ENCODE peak calls at places on chromosomes 6 and 20, in ten cellular contexts. One of them, this sample, is unnamed.

GRCh38 chr20:7744411-7744810 is 195.8 kb downstream of the HAO1 start:
- DNase-seq in fibroblast of mammary gland: peak; percentile 90
- DNase-seq in anterior cingulate cortex: no peak
- DNase-seq in neural crest cell: no peak
- DNase-seq in left lung: no peak
- DNase-seq in T-helper 9 cell: no peak
- DNase-seq in kidney tubule cell: peak; percentile 85
- DNase-seq in stimulated activated CD4-positive, alpha-beta T cell treated with anti-CD3 and anti-CD28 coated beads, Interleukin-1b, Interleukin-23, amount 100 ng/mL, for 4 hours: no peak
- DNase-seq in fibroblast of the conjunctiva: peak; percentile 12
- DNase-seq in CD8-positive, alpha-beta T cell: no peak
- DNase-seq in this sample: peak; percentile 82

GRCh38 chr20:24953621-24954133 is 4.6 kb downstream of the CST7 start:
- DNase-seq in left lung: no peak
- DNase-seq in anterior cingulate cortex: no peak
- DNase-seq in fibroblast of mammary gland: no peak
- DNase-seq in kidney tubule cell: no peak
- DNase-seq in T-helper 9 cell: no peak
- DNase-seq in neural crest cell: no peak
- DNase-seq in CD8-positive, alpha-beta T cell: peak; percentile 58
- DNase-seq in stimulated activated CD4-positive, alpha-beta T cell treated with anti-CD3 and anti-CD28 coated beads, Interleukin-1b, Interleukin-23, amount 100 ng/mL, for 4 hours: no peak
- DNase-seq in fibroblast of the conjunctiva: no peak
- DNase-seq in this sample: no peak

GRCh38 chr6:54680531-54680930 is 166.0 kb upstream of the FAM83B start:
- DNase-seq in T-helper 9 cell: no peak
- DNase-seq in fibroblast of the conjunctiva: no peak
- DNase-seq in CD8-positive, alpha-beta T cell: no peak
- DNase-seq in kidney tubule cell: no peak
- DNase-seq in fibroblast of mammary gland: no peak
- DNase-seq in neural crest cell: no peak
- DNase-seq in left lung: no peak
- DNase-seq in stimulated activated CD4-positive, alpha-beta T cell treated with anti-CD3 and anti-CD28 coated beads, Interleukin-1b, Interleukin-23, amount 100 ng/mL, for 4 hours: no peak
- DNase-seq in anterior cingulate cortex: no peak
- DNase-seq in this sample: no peak

GRCh38 chr20:14889503-14890125 is 552.2 kb upstream of the FLRT3 start:
- DNase-seq in fibroblast of the conjunctiva: no peak
- DNase-seq in left lung: no peak
- DNase-seq in stimulated activated CD4-positive, alpha-beta T cell treated with anti-CD3 and anti-CD28 coated beads, Interleukin-1b, Interleukin-23, amount 100 ng/mL, for 4 hours: no peak
- DNase-seq in anterior cingulate cortex: no peak
- DNase-seq in fibroblast of mammary gland: no peak
- DNase-seq in CD8-positive, alpha-beta T cell: no peak
- DNase-seq in kidney tubule cell: no peak
- DNase-seq in neural crest cell: no peak
- DNase-seq in T-helper 9 cell: no peak
- DNase-seq in this sample: no peak

GRCh38 chr6:125584468-125584939 is 164.9 kb upstream of the HEY2 start:
- DNase-seq in left lung: no peak
- DNase-seq in fibroblast of mammary gland: no peak
- DNase-seq in anterior cingulate cortex: peak; percentile 54
- DNase-seq in neural crest cell: peak; percentile 29
- DNase-seq in stimulated activated CD4-positive, alpha-beta T cell treated with anti-CD3 and anti-CD28 coated beads, Interleukin-1b, Interleukin-23, amount 100 ng/mL, for 4 hours: no peak
- DNase-seq in kidney tubule cell: peak; percentile 63
- DNase-seq in fibroblast of the conjunctiva: no peak
- DNase-seq in T-helper 9 cell: no peak
- DNase-seq in CD8-positive, alpha-beta T cell: no peak
- DNase-seq in this sample: no peak

GRCh38 chr6:106085687-106085983 is 501 bp upstream of the PRDM1 start:
- DNase-seq in fibroblast of mammary gland: no peak
- DNase-seq in T-helper 9 cell: no peak
- DNase-seq in CD8-positive, alpha-beta T cell: no peak
- DNase-seq in neural crest cell: no peak
- DNase-seq in stimulated activated CD4-positive, alpha-beta T cell treated with anti-CD3 and anti-CD28 coated beads, Interleukin-1b, Interleukin-23, amount 100 ng/mL, for 4 hours: no peak
- DNase-seq in anterior cingulate cortex: no peak
- DNase-seq in left lung: no peak
- DNase-seq in fibroblast of the conjunctiva: no peak
- DNase-seq in kidney tubule cell: no peak
- DNase-seq in this sample: no peak

GRCh38 chr6:170439366-170440351 is 113.4 kb downstream of the PSMB1 start:
- DNase-seq in kidney tubule cell: no peak
- DNase-seq in left lung: peak; percentile 62
- DNase-seq in stimulated activated CD4-positive, alpha-beta T cell treated with anti-CD3 and anti-CD28 coated beads, Interleukin-1b, Interleukin-23, amount 100 ng/mL, for 4 hours: no peak
- DNase-seq in fibroblast of mammary gland: no peak
- DNase-seq in CD8-positive, alpha-beta T cell: no peak
- DNase-seq in T-helper 9 cell: no peak
- DNase-seq in neural crest cell: no peak
- DNase-seq in fibroblast of the conjunctiva: no peak
- DNase-seq in anterior cingulate cortex: no peak
- DNase-seq in this sample: no peak

GRCh38 chr20:9775176-9775575 is 63.7 kb downstream of the PAK5 start:
- DNase-seq in T-helper 9 cell: no peak
- DNase-seq in neural crest cell: no peak
- DNase-seq in fibroblast of the conjunctiva: no peak
- DNase-seq in anterior cingulate cortex: no peak
- DNase-seq in CD8-positive, alpha-beta T cell: no peak
- DNase-seq in stimulated activated CD4-positive, alpha-beta T cell treated with anti-CD3 and anti-CD28 coated beads, Interleukin-1b, Interleukin-23, amount 100 ng/mL, for 4 hours: no peak
- DNase-seq in left lung: no peak
- DNase-seq in kidney tubule cell: no peak
- DNase-seq in fibroblast of mammary gland: no peak
- DNase-seq in this sample: no peak

GRCh38 chr6:1424306-1424927 is 35.0 kb downstream of the FOXF2 start:
- DNase-seq in T-helper 9 cell: no peak
- DNase-seq in fibroblast of the conjunctiva: peak; percentile 41
- DNase-seq in fibroblast of mammary gland: peak; percentile 70
- DNase-seq in stimulated activated CD4-positive, alpha-beta T cell treated with anti-CD3 and anti-CD28 coated beads, Interleukin-1b, Interleukin-23, amount 100 ng/mL, for 4 hours: no peak
- DNase-seq in CD8-positive, alpha-beta T cell: no peak
- DNase-seq in neural crest cell: peak; percentile 31
- DNase-seq in anterior cingulate cortex: peak; percentile 31
- DNase-seq in left lung: no peak
- DNase-seq in kidney tubule cell: peak; percentile 59
- DNase-seq in this sample: peak; percentile 59

GRCh38 chr20:5658897-5659296 is 91.3 kb upstream of the SHLD1 start:
- DNase-seq in kidney tubule cell: peak; percentile 85
- DNase-seq in neural crest cell: peak; percentile 9
- DNase-seq in T-helper 9 cell: no peak
- DNase-seq in CD8-positive, alpha-beta T cell: peak; percentile 69
- DNase-seq in stimulated activated CD4-positive, alpha-beta T cell treated with anti-CD3 and anti-CD28 coated beads, Interleukin-1b, Interleukin-23, amount 100 ng/mL, for 4 hours: peak; percentile 11
- DNase-seq in left lung: no peak
- DNase-seq in fibroblast of the conjunctiva: peak; percentile 93
- DNase-seq in fibroblast of mammary gland: peak; percentile 90
- DNase-seq in anterior cingulate cortex: peak; percentile 66
- DNase-seq in this sample: peak; percentile 97

GRCh38 chr20:57580478-57581201 is 19.7 kb downstream of the PCK1 start:
- DNase-seq in T-helper 9 cell: no peak
- DNase-seq in stimulated activated CD4-positive, alpha-beta T cell treated with anti-CD3 and anti-CD28 coated beads, Interleukin-1b, Interleukin-23, amount 100 ng/mL, for 4 hours: no peak
- DNase-seq in CD8-positive, alpha-beta T cell: no peak
- DNase-seq in anterior cingulate cortex: no peak
- DNase-seq in kidney tubule cell: no peak
- DNase-seq in neural crest cell: no peak
- DNase-seq in fibroblast of mammary gland: no peak
- DNase-seq in left lung: no peak
- DNase-seq in fibroblast of the conjunctiva: no peak
- DNase-seq in this sample: no peak

GRCh38 chr6:52152692-52153091 is 33.5 kb upstream of the IL17A start:
- DNase-seq in fibroblast of the conjunctiva: no peak
- DNase-seq in T-helper 9 cell: no peak
- DNase-seq in kidney tubule cell: no peak
- DNase-seq in left lung: no peak
- DNase-seq in stimulated activated CD4-positive, alpha-beta T cell treated with anti-CD3 and anti-CD28 coated beads, Interleukin-1b, Interleukin-23, amount 100 ng/mL, for 4 hours: no peak
- DNase-seq in anterior cingulate cortex: no peak
- DNase-seq in fibroblast of mammary gland: no peak
- DNase-seq in neural crest cell: no peak
- DNase-seq in CD8-positive, alpha-beta T cell: no peak
- DNase-seq in this sample: no peak

GRCh38 chr20:10129749-10130148 is 88.9 kb upstream of the SNAP25 start:
- DNase-seq in fibroblast of the conjunctiva: no peak
- DNase-seq in anterior cingulate cortex: peak; percentile 8
- DNase-seq in stimulated activated CD4-positive, alpha-beta T cell treated with anti-CD3 and anti-CD28 coated beads, Interleukin-1b, Interleukin-23, amount 100 ng/mL, for 4 hours: no peak
- DNase-seq in T-helper 9 cell: no peak
- DNase-seq in CD8-positive, alpha-beta T cell: no peak
- DNase-seq in kidney tubule cell: no peak
- DNase-seq in fibroblast of mammary gland: no peak
- DNase-seq in left lung: no peak
- DNase-seq in neural crest cell: no peak
- DNase-seq in this sample: no peak

GRCh38 chr6:104955927-104956662 is 812 bp upstream of the LIN28B start:
- DNase-seq in CD8-positive, alpha-beta T cell: no peak
- DNase-seq in kidney tubule cell: no peak
- DNase-seq in stimulated activated CD4-positive, alpha-beta T cell treated with anti-CD3 and anti-CD28 coated beads, Interleukin-1b, Interleukin-23, amount 100 ng/mL, for 4 hours: no peak
- DNase-seq in T-helper 9 cell: no peak
- DNase-seq in left lung: no peak
- DNase-seq in anterior cingulate cortex: no peak
- DNase-seq in fibroblast of mammary gland: no peak
- DNase-seq in neural crest cell: peak; percentile 55
- DNase-seq in fibroblast of the conjunctiva: no peak
- DNase-seq in this sample: no peak

GRCh38 chr20:5895626-5896025 is 54.7 kb downstream of the TRMT6 start:
- DNase-seq in stimulated activated CD4-positive, alpha-beta T cell treated with anti-CD3 and anti-CD28 coated beads, Interleukin-1b, Interleukin-23, amount 100 ng/mL, for 4 hours: no peak
- DNase-seq in fibroblast of mammary gland: no peak
- DNase-seq in left lung: no peak
- DNase-seq in T-helper 9 cell: no peak
- DNase-seq in anterior cingulate cortex: no peak
- DNase-seq in kidney tubule cell: no peak
- DNase-seq in CD8-positive, alpha-beta T cell: no peak
- DNase-seq in fibroblast of the conjunctiva: no peak
- DNase-seq in neural crest cell: no peak
- DNase-seq in this sample: no peak

GRCh38 chr20:22414354-22414753 is 170.0 kb downstream of the FOXA2 start:
- DNase-seq in anterior cingulate cortex: no peak
- DNase-seq in CD8-positive, alpha-beta T cell: no peak
- DNase-seq in stimulated activated CD4-positive, alpha-beta T cell treated with anti-CD3 and anti-CD28 coated beads, Interleukin-1b, Interleukin-23, amount 100 ng/mL, for 4 hours: no peak
- DNase-seq in fibroblast of mammary gland: peak; percentile 73
- DNase-seq in kidney tubule cell: peak; percentile 40
- DNase-seq in T-helper 9 cell: no peak
- DNase-seq in neural crest cell: no peak
- DNase-seq in fibroblast of the conjunctiva: no peak
- DNase-seq in left lung: no peak
- DNase-seq in this sample: peak; percentile 79

GRCh38 chr20:62818592-62819493 is 2.0 kb downstream of the COL9A3 start:
- DNase-seq in anterior cingulate cortex: peak; percentile 74
- DNase-seq in neural crest cell: peak; percentile 60
- DNase-seq in kidney tubule cell: no peak
- DNase-seq in left lung: no peak
- DNase-seq in T-helper 9 cell: no peak
- DNase-seq in stimulated activated CD4-positive, alpha-beta T cell treated with anti-CD3 and anti-CD28 coated beads, Interleukin-1b, Interleukin-23, amount 100 ng/mL, for 4 hours: no peak
- DNase-seq in fibroblast of mammary gland: peak; percentile 52
- DNase-seq in CD8-positive, alpha-beta T cell: no peak
- DNase-seq in fibroblast of the conjunctiva: peak; percentile 60
- DNase-seq in this sample: peak; percentile 70

GRCh38 chr6:100695445-100695844 is 185.7 kb downstream of the ASCC3 start:
- DNase-seq in stimulated activated CD4-positive, alpha-beta T cell treated with anti-CD3 and anti-CD28 coated beads, Interleukin-1b, Interleukin-23, amount 100 ng/mL, for 4 hours: no peak
- DNase-seq in CD8-positive, alpha-beta T cell: no peak
- DNase-seq in neural crest cell: no peak
- DNase-seq in fibroblast of mammary gland: no peak
- DNase-seq in kidney tubule cell: no peak
- DNase-seq in left lung: no peak
- DNase-seq in T-helper 9 cell: no peak
- DNase-seq in anterior cingulate cortex: no peak
- DNase-seq in fibroblast of the conjunctiva: no peak
- DNase-seq in this sample: peak; percentile 5

GRCh38 chr6:100573169-100573568 is 108.4 kb upstream of the SIM1 start:
- DNase-seq in T-helper 9 cell: no peak
- DNase-seq in fibroblast of the conjunctiva: peak; percentile 42
- DNase-seq in stimulated activated CD4-positive, alpha-beta T cell treated with anti-CD3 and anti-CD28 coated beads, Interleukin-1b, Interleukin-23, amount 100 ng/mL, for 4 hours: no peak
- DNase-seq in left lung: no peak
- DNase-seq in anterior cingulate cortex: no peak
- DNase-seq in CD8-positive, alpha-beta T cell: no peak
- DNase-seq in fibroblast of mammary gland: peak; percentile 78
- DNase-seq in neural crest cell: no peak
- DNase-seq in kidney tubule cell: peak; percentile 43
- DNase-seq in this sample: peak; percentile 68

GRCh38 chr6:13508711-13509705 is 21.6 kb upstream of the GFOD1 start:
- DNase-seq in CD8-positive, alpha-beta T cell: no peak
- DNase-seq in fibroblast of the conjunctiva: peak; percentile 96
- DNase-seq in left lung: no peak
- DNase-seq in neural crest cell: no peak
- DNase-seq in kidney tubule cell: no peak
- DNase-seq in anterior cingulate cortex: no peak
- DNase-seq in fibroblast of mammary gland: peak; percentile 89
- DNase-seq in stimulated activated CD4-positive, alpha-beta T cell treated with anti-CD3 and anti-CD28 coated beads, Interleukin-1b, Interleukin-23, amount 100 ng/mL, for 4 hours: no peak
- DNase-seq in T-helper 9 cell: no peak
- DNase-seq in this sample: peak; percentile 56

GRCh38 chr6:89734526-89734925 is 85.1 kb downstream of the MDN1 start:
- DNase-seq in fibroblast of the conjunctiva: no peak
- DNase-seq in fibroblast of mammary gland: no peak
- DNase-seq in CD8-positive, alpha-beta T cell: no peak
- DNase-seq in stimulated activated CD4-positive, alpha-beta T cell treated with anti-CD3 and anti-CD28 coated beads, Interleukin-1b, Interleukin-23, amount 100 ng/mL, for 4 hours: no peak
- DNase-seq in neural crest cell: no peak
- DNase-seq in kidney tubule cell: peak; percentile 35
- DNase-seq in anterior cingulate cortex: no peak
- DNase-seq in left lung: no peak
- DNase-seq in T-helper 9 cell: no peak
- DNase-seq in this sample: peak; percentile 29

GRCh38 chr6:170035896-170036295 is 255.0 kb downstream of the DLL1 start:
- DNase-seq in anterior cingulate cortex: no peak
- DNase-seq in neural crest cell: no peak
- DNase-seq in CD8-positive, alpha-beta T cell: no peak
- DNase-seq in kidney tubule cell: no peak
- DNase-seq in fibroblast of the conjunctiva: no peak
- DNase-seq in left lung: no peak
- DNase-seq in stimulated activated CD4-positive, alpha-beta T cell treated with anti-CD3 and anti-CD28 coated beads, Interleukin-1b, Interleukin-23, amount 100 ng/mL, for 4 hours: no peak
- DNase-seq in fibroblast of mammary gland: no peak
- DNase-seq in T-helper 9 cell: no peak
- DNase-seq in this sample: no peak

GRCh38 chr20:59195316-59195993 is 31.8 kb downstream of the ZNF831 start:
- DNase-seq in stimulated activated CD4-positive, alpha-beta T cell treated with anti-CD3 and anti-CD28 coated beads, Interleukin-1b, Interleukin-23, amount 100 ng/mL, for 4 hours: no peak
- DNase-seq in fibroblast of mammary gland: no peak
- DNase-seq in kidney tubule cell: no peak
- DNase-seq in neural crest cell: no peak
- DNase-seq in left lung: no peak
- DNase-seq in CD8-positive, alpha-beta T cell: no peak
- DNase-seq in anterior cingulate cortex: no peak
- DNase-seq in T-helper 9 cell: no peak
- DNase-seq in fibroblast of the conjunctiva: no peak
- DNase-seq in this sample: no peak

GRCh38 chr20:15245896-15246295 is 908.5 kb upstream of the FLRT3 start:
- DNase-seq in CD8-positive, alpha-beta T cell: no peak
- DNase-seq in kidney tubule cell: no peak
- DNase-seq in left lung: no peak
- DNase-seq in fibroblast of the conjunctiva: no peak
- DNase-seq in stimulated activated CD4-positive, alpha-beta T cell treated with anti-CD3 and anti-CD28 coated beads, Interleukin-1b, Interleukin-23, amount 100 ng/mL, for 4 hours: no peak
- DNase-seq in neural crest cell: no peak
- DNase-seq in fibroblast of mammary gland: no peak
- DNase-seq in T-helper 9 cell: no peak
- DNase-seq in anterior cingulate cortex: no peak
- DNase-seq in this sample: no peak

GRCh38 chr6:100300221-100300736 is 164.4 kb downstream of the SIM1 start:
- DNase-seq in neural crest cell: no peak
- DNase-seq in fibroblast of the conjunctiva: peak; percentile 84
- DNase-seq in fibroblast of mammary gland: peak; percentile 97
- DNase-seq in CD8-positive, alpha-beta T cell: no peak
- DNase-seq in stimulated activated CD4-positive, alpha-beta T cell treated with anti-CD3 and anti-CD28 coated beads, Interleukin-1b, Interleukin-23, amount 100 ng/mL, for 4 hours: no peak
- DNase-seq in left lung: no peak
- DNase-seq in anterior cingulate cortex: no peak
- DNase-seq in kidney tubule cell: peak; percentile 99
- DNase-seq in T-helper 9 cell: no peak
- DNase-seq in this sample: peak; percentile 94

GRCh38 chr6:22236626-22237414 is 60.0 kb downstream of the PRL start:
- DNase-seq in stimulated activated CD4-positive, alpha-beta T cell treated with anti-CD3 and anti-CD28 coated beads, Interleukin-1b, Interleukin-23, amount 100 ng/mL, for 4 hours: no peak
- DNase-seq in fibroblast of the conjunctiva: peak; percentile 74
- DNase-seq in anterior cingulate cortex: peak; percentile 7
- DNase-seq in neural crest cell: no peak
- DNase-seq in kidney tubule cell: peak; percentile 99
- DNase-seq in left lung: no peak
- DNase-seq in CD8-positive, alpha-beta T cell: no peak
- DNase-seq in fibroblast of mammary gland: peak; percentile 99
- DNase-seq in T-helper 9 cell: no peak
- DNase-seq in this sample: peak; percentile 65

GRCh38 chr6:156396068-156396771 is 381.0 kb upstream of the ARID1B start:
- DNase-seq in T-helper 9 cell: no peak
- DNase-seq in left lung: no peak
- DNase-seq in anterior cingulate cortex: no peak
- DNase-seq in fibroblast of the conjunctiva: no peak
- DNase-seq in kidney tubule cell: no peak
- DNase-seq in stimulated activated CD4-positive, alpha-beta T cell treated with anti-CD3 and anti-CD28 coated beads, Interleukin-1b, Interleukin-23, amount 100 ng/mL, for 4 hours: no peak
- DNase-seq in CD8-positive, alpha-beta T cell: peak; percentile 41
- DNase-seq in neural crest cell: no peak
- DNase-seq in fibroblast of mammary gland: no peak
- DNase-seq in this sample: no peak

GRCh38 chr6:44053760-44054556 is 73.3 kb downstream of the MRPL14 start:
- DNase-seq in anterior cingulate cortex: no peak
- DNase-seq in T-helper 9 cell: no peak
- DNase-seq in fibroblast of mammary gland: peak; percentile 98
- DNase-seq in stimulated activated CD4-positive, alpha-beta T cell treated with anti-CD3 and anti-CD28 coated beads, Interleukin-1b, Interleukin-23, amount 100 ng/mL, for 4 hours: no peak
- DNase-seq in kidney tubule cell: peak; percentile 74
- DNase-seq in CD8-positive, alpha-beta T cell: no peak
- DNase-seq in left lung: no peak
- DNase-seq in fibroblast of the conjunctiva: no peak
- DNase-seq in neural crest cell: no peak
- DNase-seq in this sample: peak; percentile 66

This sample was measured in fibroblast of pulmonary artery.